ENCODE peak calls at places on chromosomes 6 and 20, in five cellular contexts. B is AG20443, H is cardiac septum, W is hypothalamus, X is IMR-90. L is an unnamed sample.

GRCh38 chr6:1027109-1027794 is 284.6 kb upstream of the FOXQ1 start:
- DNase-seq in B (peak; percentile 76), H (no peak), W (no peak), X (peak; percentile 79), L (no peak)

GRCh38 chr20:61724376-61724775 is 341.3 kb downstream of the TAF4 start:
- DNase-seq in B (no peak), H (no peak), W (no peak), X (no peak), L (no peak)

GRCh38 chr20:4014031-4014474 is 1.3 kb downstream of the RNF24 start:
- DNase-seq in B (peak; percentile 60), H (no peak), W (no peak), X (peak; percentile 85), L (peak; percentile 10)

GRCh38 chr20:41470362-41471095 is 103.9 kb upstream of the EMILIN3 start:
- DNase-seq in B (no peak), H (no peak), W (no peak), X (no peak), L (no peak)

GRCh38 chr6:3347826-3348225 is 89.1 kb downstream of the PSMG4 start:
- DNase-seq in B (no peak), H (no peak), W (no peak), X (no peak), L (no peak)

GRCh38 chr6:70834520-70834919 is 122.3 kb downstream of the B3GAT2 start:
- DNase-seq in B (peak; percentile 45), H (no peak), W (no peak), X (peak; percentile 74), L (no peak)

GRCh38 chr6:129353067-129353466 is 356.9 kb downstream of the ARHGAP18 start:
- DNase-seq in B (no peak), H (no peak), W (no peak), X (no peak), L (no peak)

GRCh38 chr6:70310063-70310694 is 7.3 kb upstream of the COL9A1 start:
- DNase-seq in B (no peak), H (no peak), W (no peak), X (peak; percentile 53), L (no peak)

GRCh38 chr20:63930971-63931553 is 25.2 kb downstream of the UCKL1 start:
- DNase-seq in B (no peak), H (no peak), W (no peak), X (no peak), L (no peak)